ENCODE peak calls at places on chromosomes 16 and 17, in five cellular contexts. One of them, this sample, is unnamed.

GRCh38 chr16:85444879-85445778 is 168.0 kb upstream of the GSE1 start:
- DNase-seq in fibroblast of lung: no peak
- DNase-seq in H9: peak; percentile 68
- DNase-seq in DND-41: peak; percentile 73
- DNase-seq in neural progenitor cell: peak; percentile 42
- DNase-seq in this sample: peak; percentile 71

GRCh38 chr17:56389356-56389755 is 204.1 kb upstream of the NOG start:
- DNase-seq in fibroblast of lung: no peak
- DNase-seq in H9: no peak
- DNase-seq in neural progenitor cell: no peak
- DNase-seq in DND-41: no peak
- DNase-seq in this sample: no peak

GRCh38 chr17:63974594-63975192 is 2.0 kb upstream of the SCN4A start:
- DNase-seq in neural progenitor cell: no peak
- DNase-seq in fibroblast of lung: no peak
- DNase-seq in H9: no peak
- DNase-seq in DND-41: no peak
- DNase-seq in this sample: no peak

GRCh38 chr17:42436401-42436800 is 13.3 kb upstream of the CAVIN1 start:
- DNase-seq in fibroblast of lung: peak; percentile 99
- DNase-seq in neural progenitor cell: no peak
- DNase-seq in H9: no peak
- DNase-seq in DND-41: no peak
- DNase-seq in this sample: no peak

GRCh38 chr16:52383640-52384292 is 163.2 kb downstream of the TOX3 start:
- DNase-seq in DND-41: no peak
- DNase-seq in neural progenitor cell: no peak
- DNase-seq in H9: no peak
- DNase-seq in fibroblast of lung: peak; percentile 15
- DNase-seq in this sample: no peak

GRCh38 chr17:71870546-71870862 is 250.3 kb upstream of the SOX9 start:
- DNase-seq in DND-41: no peak
- DNase-seq in H9: no peak
- DNase-seq in neural progenitor cell: peak; percentile 47
- DNase-seq in fibroblast of lung: no peak
- DNase-seq in this sample: no peak

GRCh38 chr16:21598676-21599157 is 660 bp upstream of the METTL9 start:
- DNase-seq in neural progenitor cell: no peak
- DNase-seq in H9: no peak
- DNase-seq in fibroblast of lung: no peak
- DNase-seq in DND-41: no peak
- DNase-seq in this sample: no peak

GRCh38 chr17:7572338-7572587 is 7.2 kb upstream of the CD68 start:
- DNase-seq in DND-41: no peak
- DNase-seq in fibroblast of lung: no peak
- DNase-seq in neural progenitor cell: no peak
- DNase-seq in H9: no peak
- DNase-seq in this sample: no peak

GRCh38 chr17:60229189-60229802 is 79.5 kb downstream of the CA4 start:
- DNase-seq in fibroblast of lung: peak; percentile 34
- DNase-seq in neural progenitor cell: no peak
- DNase-seq in H9: no peak
- DNase-seq in DND-41: no peak
- DNase-seq in this sample: no peak

GRCh38 chr16:23334950-23335349 is 32.8 kb downstream of the SCNN1B start:
- DNase-seq in H9: no peak
- DNase-seq in fibroblast of lung: no peak
- DNase-seq in neural progenitor cell: no peak
- DNase-seq in DND-41: no peak
- DNase-seq in this sample: no peak

GRCh38 chr16:8474576-8474975 is 115.7 kb downstream of the TMEM114 start:
- DNase-seq in fibroblast of lung: no peak
- DNase-seq in DND-41: no peak
- DNase-seq in H9: no peak
- DNase-seq in neural progenitor cell: no peak
- DNase-seq in this sample: no peak

GRCh38 chr17:50533185-50533584 is 650 bp downstream of the EPN3 start:
- DNase-seq in H9: no peak
- DNase-seq in fibroblast of lung: no peak
- DNase-seq in DND-41: no peak
- DNase-seq in neural progenitor cell: no peak
- DNase-seq in this sample: peak; percentile 42

GRCh38 chr16:2236362-2237075 is at the start of gene DNASE1L2:
- DNase-seq in neural progenitor cell: peak; percentile 80
- DNase-seq in H9: peak; percentile 66
- DNase-seq in fibroblast of lung: no peak
- DNase-seq in DND-41: no peak
- DNase-seq in this sample: peak; percentile 47

GRCh38 chr16:71726491-71727319 is 2.2 kb upstream of the PHLPP2 start:
- DNase-seq in neural progenitor cell: no peak
- DNase-seq in DND-41: no peak
- DNase-seq in H9: no peak
- DNase-seq in fibroblast of lung: no peak
- DNase-seq in this sample: no peak

GRCh38 chr17:8300629-8301242 is 5.5 kb upstream of the SLC25A35 start:
- DNase-seq in neural progenitor cell: peak; percentile 83
- DNase-seq in DND-41: peak; percentile 72
- DNase-seq in H9: peak; percentile 89
- DNase-seq in fibroblast of lung: peak; percentile 75
- DNase-seq in this sample: peak; percentile 47

GRCh38 chr17:44827863-44828262 is 2.2 kb downstream of the GJC1 start:
- DNase-seq in fibroblast of lung: no peak
- DNase-seq in neural progenitor cell: no peak
- DNase-seq in DND-41: no peak
- DNase-seq in H9: no peak
- DNase-seq in this sample: no peak

GRCh38 chr17:4204190-4204589 is 59.6 kb downstream of the ANKFY1 start:
- DNase-seq in neural progenitor cell: no peak
- DNase-seq in DND-41: no peak
- DNase-seq in H9: no peak
- DNase-seq in fibroblast of lung: no peak
- DNase-seq in this sample: no peak

GRCh38 chr17:41655611-41656111 is 31.3 kb upstream of the KRT17 start:
- DNase-seq in neural progenitor cell: peak; percentile 71
- DNase-seq in DND-41: no peak
- DNase-seq in fibroblast of lung: no peak
- DNase-seq in H9: peak; percentile 85
- DNase-seq in this sample: peak; percentile 93

GRCh38 chr17:4101127-4101798 is 41.6 kb downstream of the ZZEF1 start:
- DNase-seq in neural progenitor cell: no peak
- DNase-seq in H9: no peak
- DNase-seq in DND-41: no peak
- DNase-seq in fibroblast of lung: no peak
- DNase-seq in this sample: no peak

GRCh38 chr17:75635610-75636202 is 2.5 kb downstream of the SMIM5 start:
- DNase-seq in fibroblast of lung: no peak
- DNase-seq in neural progenitor cell: no peak
- DNase-seq in H9: no peak
- DNase-seq in DND-41: no peak
- DNase-seq in this sample: peak; percentile 71

GRCh38 chr17:6524520-6524919 is 31.8 kb downstream of the PITPNM3 start:
- DNase-seq in DND-41: no peak
- DNase-seq in H9: peak; percentile 10
- DNase-seq in fibroblast of lung: no peak
- DNase-seq in neural progenitor cell: no peak
- DNase-seq in this sample: no peak

GRCh38 chr17:41710472-41711090 is 1.6 kb upstream of the GAST start:
- DNase-seq in DND-41: no peak
- DNase-seq in H9: no peak
- DNase-seq in neural progenitor cell: no peak
- DNase-seq in fibroblast of lung: peak; percentile 53
- DNase-seq in this sample: no peak

GRCh38 chr17:40360091-40360490 is 4.4 kb downstream of the GJD3 start:
- DNase-seq in neural progenitor cell: no peak
- DNase-seq in DND-41: no peak
- DNase-seq in fibroblast of lung: no peak
- DNase-seq in H9: no peak
- DNase-seq in this sample: no peak

DNA sequence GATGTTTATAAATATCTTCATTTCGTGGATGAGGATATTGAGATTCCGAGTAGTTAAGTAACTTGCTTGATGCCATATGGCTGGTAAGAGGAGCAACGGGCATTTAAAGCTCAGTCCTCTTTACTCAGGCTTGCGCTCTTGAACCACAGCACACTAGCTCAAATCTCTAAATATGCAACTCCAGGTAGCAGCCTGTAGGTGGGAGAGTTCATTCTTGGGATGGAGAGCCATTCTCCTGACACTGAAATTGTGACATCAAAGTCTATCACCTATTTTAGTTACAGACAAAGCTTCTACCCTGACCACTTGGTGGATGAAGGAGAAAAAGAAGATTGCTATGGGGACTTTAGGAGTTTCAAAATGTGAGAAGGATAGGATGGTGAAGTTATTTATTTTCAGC is 118.1 kb upstream of the CA10 start:
- DNase-seq in H9: peak; percentile 42
- DNase-seq in DND-41: no peak
- DNase-seq in neural progenitor cell: no peak
- DNase-seq in fibroblast of lung: no peak
- DNase-seq in this sample: no peak
- H3K9me3 ChIP-seq in H9: no peaks in the 10 kb centered on the region
- H3K9me3 ChIP-seq in DND-41: no peaks in the 10 kb centered on the region
- H3K9me3 ChIP-seq in neural progenitor cell: no peaks in the 10 kb centered on the region
- H3K9me3 ChIP-seq in fibroblast of lung: no peaks in the 10 kb centered on the region
- H3K9me3 ChIP-seq in this sample: no peaks in the 10 kb centered on the region

GRCh38 chr16:89695086-89695874 is 6.2 kb downstream of the SPATA2L start:
- DNase-seq in DND-41: no peak
- DNase-seq in fibroblast of lung: no peak
- DNase-seq in neural progenitor cell: no peak
- DNase-seq in H9: no peak
- DNase-seq in this sample: no peak
- H3K9ac ChIP-seq in DND-41: no peak overlapping the region
- H3K9ac ChIP-seq in fibroblast of lung: no peak overlapping the region
- H3K9ac ChIP-seq in neural progenitor cell: no peak overlapping the region
- H3K9ac ChIP-seq in H9: no peak overlapping the region
- H3K9ac ChIP-seq in this sample: no peak overlapping the region

GRCh38 chr17:29124135-29124930 is 55.9 kb downstream of the MYO18A start:
- DNase-seq in H9: peak; percentile 75
- DNase-seq in fibroblast of lung: peak; percentile 84
- DNase-seq in neural progenitor cell: peak; percentile 72
- DNase-seq in DND-41: peak; percentile 66
- DNase-seq in this sample: peak; percentile 42
- TF ChIP-seq CTCF in H9: peak; percentile 80
- TF ChIP-seq CTCF in fibroblast of lung: peak; percentile 87
- TF ChIP-seq CTCF in neural progenitor cell: peak; percentile 68
- TF ChIP-seq CTCF in DND-41: peak; percentile 83
- TF ChIP-seq CTCF in this sample: peak; percentile 46

GRCh38 chr17:27066315-27066714 is 227.6 kb upstream of the WSB1 start:
- DNase-seq in neural progenitor cell: no peak
- DNase-seq in fibroblast of lung: no peak
- DNase-seq in DND-41: no peak
- DNase-seq in H9: no peak
- DNase-seq in this sample: no peak

GRCh38 chr17:27070836-27071235 is 223.1 kb upstream of the WSB1 start:
- DNase-seq in neural progenitor cell: no peak
- DNase-seq in H9: no peak
- DNase-seq in DND-41: no peak
- DNase-seq in fibroblast of lung: no peak
- DNase-seq in this sample: no peak

GRCh38 chr17:27069842-27070508 is 223.9 kb upstream of the WSB1 start:
- DNase-seq in DND-41: no peak
- DNase-seq in neural progenitor cell: no peak
- DNase-seq in H9: no peak
- DNase-seq in fibroblast of lung: no peak
- DNase-seq in this sample: no peak

DNA sequence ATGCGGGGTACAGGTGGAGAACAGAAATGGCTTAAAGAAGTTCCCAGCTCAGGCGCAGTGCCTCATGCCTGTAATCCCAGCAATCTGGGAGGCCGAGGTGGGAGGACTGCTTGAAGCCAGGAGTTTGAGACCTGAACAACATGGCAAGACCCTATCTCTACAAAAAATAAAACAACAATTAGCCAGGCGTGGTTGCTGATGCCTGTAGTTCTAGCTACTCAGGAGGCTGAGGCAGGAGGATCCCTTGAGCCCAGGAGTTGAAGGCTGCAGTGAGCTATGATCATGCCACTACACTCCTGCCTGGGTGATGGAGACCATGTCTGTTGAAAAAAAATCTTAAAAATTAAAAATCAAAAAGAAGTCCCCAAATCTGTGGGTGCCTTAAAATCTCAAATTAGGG is 228.3 kb upstream of the WSB1 start:
- DNase-seq in neural progenitor cell: no peak
- DNase-seq in fibroblast of lung: no peak
- DNase-seq in H9: no peak
- DNase-seq in DND-41: no peak
- DNase-seq in this sample: no peak
- H3K9me3 ChIP-seq in neural progenitor cell: peaks cover 58% of the 10 kb centered on the region
- H3K9me3 ChIP-seq in fibroblast of lung: no peaks in the 10 kb centered on the region
- H3K9me3 ChIP-seq in H9: peaks cover 81% of the 10 kb centered on the region
- H3K9me3 ChIP-seq in DND-41: no peaks in the 10 kb centered on the region
- H3K9me3 ChIP-seq in this sample: no peaks in the 10 kb centered on the region